ENCODE peak calls at places on chromosomes 13 and 19, in six cellular contexts. J is cardiac muscle cell, M is nephron progenitor cell, H is Calu3, T is Caco-2, B is breast epithelium. U is an unnamed sample.

GRCh38 chr13:32047088-32047487 is 15.5 kb downstream of the FRY start:
- DNase-seq in T (no peak), B (no peak), H (no peak), J (no peak), M (no peak), U (no peak)

GRCh38 chr13:110338441-110339101 is 31.5 kb downstream of the COL4A2 start:
- DNase-seq in B (peak; percentile 71), H (no peak), M (no peak), J (peak; percentile 91), T (no peak), U (no peak)

GRCh38 chr13:66322193-66322592 is 907.9 kb downstream of the PCDH9 start:
- DNase-seq in T (no peak), B (no peak), H (no peak), M (no peak), J (no peak), U (no peak)

GRCh38 chr13:42266464-42266863 is 5.5 kb upstream of the AKAP11 start:
- DNase-seq in B (no peak), T (no peak), M (no peak), J (peak; percentile 81), H (no peak), U (no peak)

GRCh38 chr13:100563779-100564178 is 24.8 kb downstream of the GGACT start:
- DNase-seq in T (no peak), B (no peak), M (no peak), H (no peak), J (no peak), U (no peak)

GRCh38 chr19:29526730-29527499 is 1.1 kb downstream of the VSTM2B start:
- DNase-seq in J (no peak), M (peak; percentile 66), B (no peak), T (no peak), H (no peak), U (peak; percentile 18)

GRCh38 chr19:46803555-46803954 is 15.2 kb upstream of the SLC1A5 start:
- DNase-seq in M (no peak), J (no peak), H (no peak), B (no peak), T (peak; percentile 59), U (no peak)

GRCh38 chr19:45245334-45245787 is at the start of gene EXOC3L2:
- DNase-seq in J (peak; percentile 45), T (no peak), M (no peak), B (no peak), H (no peak), U (no peak)

GRCh38 chr13:22506286-22506685 is 674.5 kb upstream of the SGCG start:
- DNase-seq in H (no peak), J (no peak), T (no peak), B (no peak), M (no peak), U (no peak)

GRCh38 chr19:46787331-46788100 is 878 bp downstream of the SLC1A5 start:
- DNase-seq in T (peak; percentile 79), H (peak; percentile 78), J (peak; percentile 89), B (peak; percentile 49), M (peak; percentile 64), U (peak; percentile 49)

GRCh38 chr13:106867249-106867648 is 299.3 kb upstream of the ARGLU1 start:
- DNase-seq in T (no peak), B (no peak), M (no peak), J (peak; percentile 11), H (no peak), U (no peak)

GRCh38 chr13:91817250-91817649 is 418.8 kb downstream of the GPC5 start:
- DNase-seq in J (peak; percentile 64), M (no peak), B (no peak), T (peak; percentile 5), H (no peak), U (no peak)

GRCh38 chr19:46607441-46607841 is 6.3 kb downstream of the CALM3 start:
- DNase-seq in H (no peak), B (no peak), M (no peak), J (no peak), T (no peak), U (no peak)

GRCh38 chr13:38350114-38350617 is 515 bp downstream of the UFM1 start:
- DNase-seq in B (peak; percentile 43), M (peak; percentile 51), T (peak; percentile 84), H (peak; percentile 58), J (peak; percentile 64), U (peak; percentile 61)

GRCh38 chr13:45621950-45622349 is 6.4 kb upstream of the ERICH6B start:
- DNase-seq in T (no peak), J (no peak), M (no peak), H (no peak), B (no peak), U (no peak)

GRCh38 chr19:45171211-45171623 is 6.8 kb downstream of the TRAPPC6A start:
- DNase-seq in M (no peak), H (no peak), T (no peak), B (no peak), J (peak; percentile 29), U (peak; percentile 59)

GRCh38 chr19:32798201-32798600 is 71.4 kb downstream of the SLC7A9 start:
- DNase-seq in H (no peak), M (no peak), T (no peak), J (no peak), B (no peak), U (no peak)

GRCh38 chr19:39206122-39206521 is 2.1 kb upstream of the SYCN start:
- DNase-seq in B (no peak), J (no peak), T (no peak), M (no peak), H (no peak), U (no peak)

GRCh38 chr13:77509221-77509620 is 26.3 kb upstream of the SCEL start:
- DNase-seq in B (no peak), H (no peak), M (no peak), J (peak; percentile 23), T (no peak), U (no peak)

GRCh38 chr13:98919566-98919965 is 58.3 kb downstream of the DOCK9 start:
- DNase-seq in T (no peak), H (no peak), B (no peak), J (no peak), M (no peak), U (no peak)

GRCh38 chr13:99150575-99151370 is 49.9 kb upstream of the UBAC2 start:
- DNase-seq in T (no peak), H (no peak), J (peak; percentile 59), M (no peak), B (no peak), U (no peak)

GRCh38 chr13:39263033-39263432 is 224.8 kb downstream of the NHLRC3 start:
- DNase-seq in T (peak; percentile 64), H (peak; percentile 42), B (no peak), M (peak; percentile 27), J (peak; percentile 65), U (peak; percentile 50)

GRCh38 chr13:63481334-63481733 is 2065.7 kb upstream of the PCDH20 start:
- DNase-seq in B (no peak), J (peak; percentile 76), H (no peak), T (no peak), M (no peak), U (no peak)

GRCh38 chr13:52454459-52454824 is 836 bp upstream of the CKAP2 start:
- DNase-seq in J (no peak), B (no peak), M (no peak), T (peak; percentile 17), H (peak; percentile 19), U (no peak)

GRCh38 chr19:32231691-32232090 is 113.7 kb upstream of the ZNF507 start:
- DNase-seq in T (no peak), H (no peak), B (no peak), M (no peak), J (no peak), U (no peak)

GRCh38 chr13:113759525-113760137 is 605 bp downstream of the TMEM255B start:
- DNase-seq in B (no peak), M (peak; percentile 35), J (peak; percentile 23), H (no peak), T (no peak), U (peak; percentile 72)

GRCh38 chr13:39910833-39911232 is 255.4 kb downstream of the COG6 start:
- DNase-seq in T (no peak), M (no peak), J (peak; percentile 72), B (peak; percentile 25), H (no peak), U (no peak)

GRCh38 chr13:24182703-24183081 is 22.2 kb downstream of the SPATA13 start:
- DNase-seq in M (no peak), T (no peak), J (no peak), B (no peak), H (no peak), U (no peak)
- TF ChIP-seq CTCF in M (no peak), T (no peak), J (no peak), B (no peak), H (no peak), U (no peak)

GRCh38 chr19:36027696-36028095 is 5.0 kb downstream of the CLIP3 start:
- DNase-seq in B (no peak), H (no peak), J (no peak), T (no peak), M (no peak), U (no peak)

GRCh38 chr19:36031308-36031707 is 1.4 kb downstream of the CLIP3 start:
- DNase-seq in T (no peak), M (no peak), J (no peak), B (no peak), H (no peak), U (no peak)

GRCh38 chr19:36028313-36029041 is 4.2 kb downstream of the CLIP3 start:
- DNase-seq in T (no peak), B (no peak), M (no peak), J (no peak), H (no peak), U (no peak)

GRCh38 chr19:36030264-36031148 is 2.2 kb downstream of the CLIP3 start:
- DNase-seq in T (no peak), B (no peak), J (peak; percentile 57), M (no peak), H (no peak), U (no peak)

GRCh38 chr19:36032251-36033104 is at the start of gene CLIP3:
- DNase-seq in M (peak; percentile 85), T (no peak), B (no peak), J (peak; percentile 84), H (no peak), U (peak; percentile 73)
- TF ChIP-seq CTCF in M (no peak), T (no peak), B (no peak), J (peak; percentile 2), H (no peak), U (no peak)

GRCh38 chr19:1070576-1070930 is 3.6 kb downstream of the ARHGAP45 start:
- DNase-seq in M (no peak), H (no peak), J (no peak), T (no peak), B (no peak), U (no peak)
- TF ChIP-seq CTCF in M (no peak), H (no peak), J (peak; percentile 23), T (no peak), B (no peak), U (no peak)

DNA sequence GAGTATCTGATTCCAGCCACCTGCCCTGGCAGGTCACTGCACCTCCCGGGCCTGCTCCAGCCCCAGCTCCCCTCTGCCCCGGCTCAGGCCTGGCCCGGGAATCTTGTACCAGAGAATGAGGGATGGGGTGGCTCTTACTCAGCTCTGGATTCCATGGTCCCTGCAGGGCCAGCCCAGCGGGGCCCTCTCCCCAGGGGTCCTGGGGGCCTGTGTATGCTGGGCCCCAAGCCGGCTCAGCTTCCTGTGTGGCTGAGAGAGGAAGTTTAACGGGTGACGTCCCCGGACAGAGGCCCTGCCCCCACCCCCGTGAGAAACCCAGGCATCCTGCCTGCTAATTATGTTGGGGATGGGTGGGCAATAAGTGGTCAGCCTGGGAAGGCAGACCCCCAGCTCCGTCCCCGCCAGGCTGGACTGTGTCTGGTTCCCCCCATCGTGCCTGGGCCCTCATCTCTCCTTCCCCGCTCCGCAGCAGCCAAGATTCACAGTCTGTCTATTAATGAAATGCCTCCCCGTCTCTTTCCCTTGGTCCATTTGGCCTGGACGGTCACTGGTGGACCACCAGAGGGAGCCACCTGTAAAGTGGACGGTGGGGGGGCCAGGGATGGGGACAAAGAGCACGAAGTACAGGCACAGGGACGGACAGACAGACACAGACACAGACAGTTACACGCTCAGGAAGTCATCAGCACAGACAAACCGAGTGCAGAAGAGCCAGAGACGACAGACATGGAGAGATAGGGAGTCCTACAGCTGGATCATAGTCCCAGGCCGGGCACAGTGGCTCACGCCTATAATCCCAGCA is at the start of gene DENND1C:
- DNase-seq in J (peak; percentile 23), T (peak; percentile 45), B (no peak), H (peak; percentile 43), M (peak; percentile 55), U (peak; percentile 61)
- TF ChIP-seq CTCF in J (peak; percentile 62), T (peak; percentile 56), B (no peak), H (peak; percentile 53), M (peak; percentile 52), U (peak; percentile 65)

U was measured in endothelial cell.